ENCODE peak calls at places on chromosome 11, in four cellular contexts. L is ovary, D is PC-9, A is AG09309. M is an unnamed sample.

GRCh38 chr11:84581083-84581482 is 1046.1 kb downstream of the DLG2 start:
- DNase-seq in L (no peak), D (no peak), A (no peak), M (no peak)

GRCh38 chr11:96760306-96760705 is 370.5 kb downstream of the JRKL start:
- DNase-seq in L (no peak), D (no peak), A (no peak), M (no peak)

GRCh38 chr11:87722756-87723599 is 452.3 kb downstream of the RAB38 start:
- DNase-seq in L (no peak), D (peak; percentile 28), A (peak; percentile 5), M (peak; percentile 16)

GRCh38 chr11:2932850-2933251 is 3.6 kb upstream of the PHLDA2 start:
- DNase-seq in L (no peak), D (peak; percentile 61), A (no peak), M (no peak)

GRCh38 chr11:66685276-66686099 is 7.8 kb upstream of the RBM4B start:
- DNase-seq in L (no peak), D (no peak), A (no peak), M (no peak)

GRCh38 chr11:64971421-64972233 is at the start of gene MAJIN:
- DNase-seq in L (peak; percentile 86), D (peak; percentile 66), A (no peak), M (peak; percentile 88)

GRCh38 chr11:32451808-32452207 is 16.5 kb upstream of the WT1 start:
- DNase-seq in L (no peak), D (no peak), A (no peak), M (no peak)

GRCh38 chr11:47980093-47980906 is at the start of gene PTPRJ:
- DNase-seq in L (peak; percentile 64), D (no peak), A (no peak), M (peak; percentile 75)

GRCh38 chr11:103659743-103660142 is 376.7 kb upstream of the DDI1 start:
- DNase-seq in L (no peak), D (no peak), A (no peak), M (no peak)

GRCh38 chr11:13681470-13681869 is 13.0 kb downstream of the FAR1 start:
- DNase-seq in L (no peak), D (no peak), A (no peak), M (no peak)

GRCh38 chr11:119729581-119730346 is 764 bp upstream of the NECTIN1 start:
- DNase-seq in L (peak; percentile 60), D (no peak), A (no peak), M (peak; percentile 62)

GRCh38 chr11:95559899-95560298 is 229.7 kb downstream of the FAM76B start:
- DNase-seq in L (no peak), D (no peak), A (no peak), M (peak; percentile 14)

GRCh38 chr11:95556342-95557151 is 233.0 kb downstream of the FAM76B start:
- DNase-seq in L (no peak), D (no peak), A (peak; percentile 66), M (no peak)

DNA sequence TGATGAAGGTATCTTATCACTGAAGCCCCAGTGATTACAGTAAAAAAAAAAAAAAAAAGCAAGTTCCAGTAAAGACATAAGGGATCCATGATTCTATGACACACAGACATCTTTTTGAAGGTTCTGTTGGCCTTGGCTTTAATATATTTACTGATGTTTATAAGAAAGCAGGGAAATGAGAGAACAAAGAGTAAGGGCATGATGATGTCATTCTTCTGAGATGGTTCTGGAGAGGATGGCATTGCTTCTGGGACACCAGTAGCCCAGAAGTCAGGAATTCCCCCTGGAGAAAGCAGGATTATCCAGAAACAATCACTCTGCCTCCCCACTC is 233.6 kb downstream of the FAM76B start:
- DNase-seq in L (no peak), D (no peak), A (no peak), M (no peak)
- H3K4me3 ChIP-seq in L (no peak overlapping the region), D (no peak overlapping the region), A (no peak overlapping the region), M (no peak overlapping the region)

GRCh38 chr11:123431619-123432018 is 1.6 kb downstream of the GRAMD1B start:
- DNase-seq in L (no peak), D (peak; percentile 74), A (no peak), M (no peak)
- H3K4me3 ChIP-seq in L (no peak overlapping the region), D (peak overlapping the region; percentile 65), A (peak overlapping the region; percentile 95), M (no peak overlapping the region)

GRCh38 chr11:62505112-62505783 is 41.4 kb downstream of the AHNAK start:
- DNase-seq in L (no peak), D (no peak), A (no peak), M (no peak)
- H3K4me3 ChIP-seq in L (no peak overlapping the region), D (no peak overlapping the region), A (no peak overlapping the region), M (no peak overlapping the region)

GRCh38 chr11:1916986-1917522 is 2.4 kb upstream of the TNNT3 start:
- DNase-seq in L (no peak), D (no peak), A (no peak), M (no peak)
- H3K4me3 ChIP-seq in L (no peak overlapping the region), D (no peak overlapping the region), A (no peak overlapping the region), M (no peak overlapping the region)

GRCh38 chr11:113263458-113264095 is 50.8 kb upstream of the TTC12 start:
- DNase-seq in L (no peak), D (no peak), A (no peak), M (no peak)
- H3K4me3 ChIP-seq in L (no peak overlapping the region), D (no peak overlapping the region), A (no peak overlapping the region), M (no peak overlapping the region)